ENCODE peak calls at places on chromosome 20, in nine cellular contexts. A is naive B cell; U is lung microvascular endothelial cell; Q is activated naive CD4-positive, alpha-beta T cell treated with anti-CD3 and anti-CD28 coated beads, Interleukin-2, amount 10 ng/mL, durations not matched to agents 7 days and 5 days; R is stimulated activated CD4-positive, alpha-beta T cell treated with anti-CD3 and anti-CD28 coated beads, Interleukin-1b, Interleukin-23, amount 100 ng/mL, for 4 hours; E is ovary; Z is RWPE1; I is HEK293T; J is activated naive CD8-positive, alpha-beta T cell treated with anti-CD3 and anti-CD28 coated beads, Interleukin-2, amount 50 U/mL, for 24 hours. W is an unnamed sample.

GRCh38 chr20:46638367-46639274 is 12.6 kb downstream of the SLC13A3 start:
- DNase-seq in A (no peak), U (no peak), Q (no peak), R (no peak), E (no peak), Z (no peak), I (no peak), J (no peak), W (no peak)

GRCh38 chr20:63835031-63835858 is 4.2 kb upstream of the ZBTB46 start:
- DNase-seq in A (no peak), U (peak), Q (no peak), R (no peak), E (peak), Z (peak), I (peak), J (no peak), W (peak)

GRCh38 chr20:45725134-45725533 is 3.0 kb downstream of the SPINT4 start:
- DNase-seq in A (no peak), U (no peak), Q (no peak), R (no peak), E (no peak), Z (no peak), I (no peak), J (no peak), W (no peak)

GRCh38 chr20:23396961-23397620 is 24.2 kb downstream of the NAPB start:
- DNase-seq in A (no peak), U (peak), Q (no peak), R (no peak), E (no peak), Z (no peak), I (no peak), J (no peak), W (no peak)

GRCh38 chr20:3188823-3189413 is 15.6 kb downstream of the DDRGK1 start:
- DNase-seq in A (no peak), U (no peak), Q (no peak), R (no peak), E (no peak), Z (no peak), I (no peak), J (no peak), W (no peak)

GRCh38 chr20:7080472-7080871 is 313.0 kb downstream of the BMP2 start:
- DNase-seq in A (no peak), U (no peak), Q (no peak), R (no peak), E (no peak), Z (no peak), I (no peak), J (no peak), W (no peak)

GRCh38 chr20:59958626-59959025 is 403 bp downstream of the CDH26 start:
- DNase-seq in A (no peak), U (no peak), Q (no peak), R (no peak), E (no peak), Z (no peak), I (no peak), J (no peak), W (peak)

GRCh38 chr20:46023148-46023484 is 5.9 kb upstream of the SLC12A5 start:
- DNase-seq in A (no peak), U (no peak), Q (no peak), R (no peak), E (no peak), Z (no peak), I (no peak), J (no peak), W (no peak)

GRCh38 chr20:57977588-57977987 is 250.9 kb downstream of the ANKRD60 start:
- DNase-seq in A (no peak), U (no peak), Q (no peak), R (no peak), E (no peak), Z (no peak), I (no peak), J (no peak), W (no peak)

GRCh38 chr20:53949319-53949839 is 121.0 kb downstream of the BCAS1 start:
- DNase-seq in A (peak), U (peak), Q (peak), R (peak), E (no peak), Z (peak), I (no peak), J (peak), W (no peak)

GRCh38 chr20:36624068-36624813 is 18.7 kb downstream of the RAB5IF start:
- DNase-seq in A (no peak), U (no peak), Q (no peak), R (no peak), E (no peak), Z (no peak), I (no peak), J (no peak), W (no peak)

GRCh38 chr20:37990571-37991151 is 42.6 kb downstream of the TTI1 start:
- DNase-seq in A (peak), U (peak), Q (peak), R (no peak), E (no peak), Z (peak), I (no peak), J (peak), W (no peak)

GRCh38 chr20:46128310-46129151 is 10.4 kb downstream of the CD40 start:
- DNase-seq in A (no peak), U (peak), Q (no peak), R (no peak), E (no peak), Z (no peak), I (peak), J (no peak), W (peak)

GRCh38 chr20:52268184-52268583 is 76.6 kb upstream of the ZFP64 start:
- DNase-seq in A (no peak), U (no peak), Q (no peak), R (no peak), E (no peak), Z (no peak), I (no peak), J (no peak), W (no peak)

GRCh38 chr20:17859616-17860232 is 108.9 kb downstream of the SNX5 start:
- DNase-seq in A (no peak), U (no peak), Q (peak), R (no peak), E (no peak), Z (no peak), I (no peak), J (peak), W (no peak)

GRCh38 chr20:37453288-37453687 is 67.8 kb upstream of the NNAT start:
- DNase-seq in A (no peak), U (no peak), Q (no peak), R (no peak), E (no peak), Z (no peak), I (no peak), J (no peak), W (no peak)

GRCh38 chr20:60210779-60211617 is 252.8 kb downstream of the CDH26 start:
- DNase-seq in A (no peak), U (peak), Q (peak), R (peak), E (peak), Z (peak), I (peak), J (peak), W (peak)

W was measured in progenitor cell of endocrine pancreas.